ENCODE peak calls at places on chromosomes 5 and 9, in ten cellular contexts. Q is GM12878; Z is endothelial cell; M is WERI-Rb-1; N is progenitor cell of endocrine pancreas; V is H9; D is CD8-positive, alpha-beta T cell; T is ovary; U is AG09309; X is WTC11. F is an unnamed sample.

GRCh38 chr9:125758986-125759811 is 12.0 kb downstream of the PBX3 start:
- DNase-seq in Q (no peak), U (no peak), T (no peak), N (no peak), X (no peak), D (no peak), M (no peak), Z (no peak), V (no peak), F (no peak)

GRCh38 chr9:127463891-127464290 is 12.6 kb downstream of the LRSAM1 start:
- DNase-seq in Q (no peak), Z (no peak), V (no peak), X (no peak), N (no peak), D (no peak), T (no peak), M (no peak), U (no peak), F (no peak)

GRCh38 chr9:128072144-128073021 is 4.4 kb downstream of the SLC25A25 start:
- DNase-seq in U (peak; percentile 40), X (no peak), Z (no peak), Q (peak; percentile 87), D (no peak), V (no peak), N (no peak), M (no peak), T (peak; percentile 88), F (no peak)

GRCh38 chr9:75658301-75658919 is 232.1 kb upstream of the PCSK5 start:
- DNase-seq in Q (no peak), D (no peak), M (no peak), X (no peak), V (no peak), N (no peak), T (no peak), U (no peak), Z (no peak), F (no peak)

GRCh38 chr9:137724818-137725240 is 106.0 kb downstream of the EHMT1 start:
- DNase-seq in V (no peak), D (no peak), T (no peak), Q (no peak), Z (no peak), N (no peak), U (no peak), M (no peak), X (no peak), F (no peak)

GRCh38 chr5:15105799-15106393 is 234.3 kb upstream of the ANKH start:
- DNase-seq in U (peak; percentile 21), Q (no peak), D (no peak), V (peak; percentile 66), M (peak; percentile 75), N (peak; percentile 12), T (peak; percentile 33), Z (peak; percentile 56), X (peak; percentile 62), F (peak; percentile 62)

GRCh38 chr9:137918331-137919094 is 40.9 kb downstream of the CACNA1B start:
- DNase-seq in Z (no peak), T (no peak), X (no peak), N (no peak), Q (no peak), M (no peak), D (no peak), V (no peak), U (no peak), F (no peak)

GRCh38 chr5:171897231-171897630 is 109.2 kb downstream of the FBXW11 start:
- DNase-seq in T (no peak), X (no peak), M (no peak), V (no peak), Z (no peak), U (no peak), Q (no peak), D (no peak), N (no peak), F (no peak)

GRCh38 chr5:77620404-77620803 is 18.1 kb downstream of the OTP start:
- DNase-seq in D (no peak), V (peak; percentile 91), Q (no peak), M (no peak), X (peak; percentile 74), T (no peak), N (no peak), U (no peak), Z (no peak), F (no peak)

GRCh38 chr9:88583901-88584596 is 49.1 kb downstream of the NXNL2 start:
- DNase-seq in T (no peak), M (peak; percentile 56), D (no peak), Z (no peak), Q (no peak), V (no peak), X (no peak), U (peak; percentile 34), N (no peak), F (no peak)

GRCh38 chr5:157384971-157385709 is 74.9 kb upstream of the NIPAL4 start:
- DNase-seq in Q (no peak), V (no peak), Z (peak; percentile 37), D (no peak), T (no peak), U (peak; percentile 99), N (no peak), X (no peak), M (no peak), F (no peak)

GRCh38 chr5:165624547-165624946 is 2119.1 kb downstream of the MAT2B start:
- DNase-seq in M (no peak), Z (no peak), T (no peak), D (no peak), U (no peak), N (no peak), X (no peak), V (no peak), Q (no peak), F (no peak)

GRCh38 chr5:139985733-139986132 is 57.4 kb downstream of the NRG2 start:
- DNase-seq in Q (peak; percentile 20), X (no peak), M (peak; percentile 23), D (no peak), N (no peak), Z (no peak), U (peak; percentile 63), V (no peak), T (no peak), F (no peak)

DNA sequence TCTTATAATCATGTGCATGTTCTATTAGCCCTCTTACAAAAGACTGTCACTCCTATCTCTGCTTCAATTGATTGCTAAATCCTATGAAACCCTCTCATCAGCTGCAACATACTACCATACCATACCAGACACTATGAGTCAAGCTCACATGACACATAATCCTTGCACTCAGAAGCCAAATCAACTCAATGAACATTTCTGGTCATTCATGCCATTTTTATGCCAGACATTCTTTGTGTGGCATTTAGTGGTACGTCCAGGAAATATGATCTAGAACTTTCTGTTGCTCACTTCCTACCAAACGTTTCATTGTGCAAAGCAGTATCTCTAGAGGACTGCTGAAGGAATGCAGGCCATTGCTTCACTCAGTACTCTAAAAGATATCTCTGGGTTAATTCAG is 159.2 kb upstream of the GNA14 start:
- DNase-seq in Q (no peak), Z (no peak), X (no peak), N (no peak), U (peak; percentile 87), V (no peak), T (no peak), M (no peak), D (no peak), F (no peak)
- TF ChIP-seq CTCF in Q (no peak), Z (no peak), X (no peak), N (no peak), U (no peak), V (no peak), T (no peak), M (no peak), D (no peak), F (no peak)

GRCh38 chr9:132243156-132244074 is 81.6 kb downstream of the NTNG2 start:
- DNase-seq in T (no peak), V (peak; percentile 48), Z (no peak), D (no peak), N (no peak), X (no peak), M (peak; percentile 53), U (no peak), Q (no peak), F (no peak)

GRCh38 chr9:132241483-132241839 is 79.6 kb downstream of the NTNG2 start:
- DNase-seq in Q (no peak), U (no peak), Z (no peak), N (no peak), M (no peak), D (no peak), X (no peak), V (no peak), T (no peak), F (no peak)

GRCh38 chr9:132240860-132241482 is 79.1 kb downstream of the NTNG2 start:
- DNase-seq in Q (peak; percentile 66), V (peak; percentile 100), U (no peak), N (peak; percentile 85), T (peak; percentile 99), Z (peak; percentile 92), D (peak; percentile 98), X (peak; percentile 100), M (peak; percentile 100), F (peak; percentile 98)

GRCh38 chr9:132241840-132242620 is 80.2 kb downstream of the NTNG2 start:
- DNase-seq in N (no peak), M (peak; percentile 44), U (no peak), V (peak; percentile 56), X (no peak), D (no peak), T (peak; percentile 51), Q (no peak), Z (no peak), F (peak; percentile 53)

DNA sequence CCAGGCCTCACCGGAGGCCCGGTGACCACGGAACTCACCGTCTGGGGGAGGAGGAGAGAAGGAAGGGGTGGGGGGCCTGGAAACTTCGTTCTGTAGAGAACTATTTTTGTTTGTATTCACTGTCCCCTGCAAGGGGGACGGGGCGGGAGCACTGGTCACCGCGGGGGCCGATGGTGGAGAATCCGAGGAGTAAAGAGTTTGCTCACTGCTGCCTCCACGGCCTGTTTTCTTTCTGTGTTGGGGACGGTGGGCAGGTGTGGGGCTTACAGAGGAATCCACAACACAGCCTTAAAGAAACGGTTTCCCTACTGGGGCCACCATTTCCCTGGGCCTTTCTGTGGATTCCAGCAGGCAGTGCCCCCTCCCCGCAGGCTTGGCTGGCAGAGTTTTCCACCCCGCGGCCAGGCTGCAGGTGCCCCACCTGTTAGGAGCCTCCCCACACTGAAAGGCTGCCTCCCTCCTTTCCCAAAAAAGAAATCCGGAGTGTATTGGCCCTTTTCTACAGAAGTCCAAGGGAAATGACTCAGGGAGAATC is 80.8 kb downstream of the NTNG2 start:
- DNase-seq in N (no peak), Z (no peak), X (no peak), M (peak; percentile 55), T (peak; percentile 31), Q (no peak), U (no peak), D (no peak), V (peak; percentile 38), F (no peak)
- TF ChIP-seq CTCF in N (no peak), Z (no peak), X (no peak), M (no peak), T (no peak), Q (no peak), U (no peak), D (no peak), V (no peak), F (no peak)

GRCh38 chr9:123812984-123813383 is 116.9 kb downstream of the DENND1A start:
- DNase-seq in M (no peak), V (no peak), X (no peak), T (no peak), D (no peak), Z (no peak), U (no peak), Q (no peak), N (no peak), F (no peak)
- TF ChIP-seq CTCF in M (no peak), V (no peak), X (no peak), T (no peak), D (no peak), Z (no peak), U (no peak), Q (no peak), N (no peak), F (no peak)

GRCh38 chr5:9387879-9388278 is 158.0 kb downstream of the SEMA5A start:
- DNase-seq in U (no peak), D (no peak), T (no peak), Z (no peak), N (no peak), M (no peak), V (no peak), Q (no peak), X (no peak), F (no peak)
- TF ChIP-seq CTCF in U (peak; percentile 18), D (no peak), T (no peak), Z (no peak), N (peak; percentile 9), M (no peak), V (no peak), Q (no peak), X (no peak), F (no peak)

F was measured in glutamatergic neuron.